ENCODE peak calls at places on chromosome 21, in eight cellular contexts. J is activated CD4-positive, alpha-beta T cell treated with anti-CD3 and anti-CD28 coated beads, Interleukin-2, amount 50 U/mL, for 24 hours; H is myocyte; B is stimulated activated effector memory CD8-positive, alpha-beta T cell treated with anti-CD3 and anti-CD28 coated beads, Interleukin-12 subunit alpha, Interleukin-12 subunit beta, amount 100 ng/mL, for 72 hours; T is GM23338; P is AG10803; X is NCI-H2081; F is T-cell. L is an unnamed sample.

GRCh38 chr21:43810505-43811261 is 21.3 kb downstream of the RRP1 start:
- DNase-seq in F (peak), P (peak), X (peak), H (peak), T (peak), B (peak), J (peak), L (peak)

GRCh38 chr21:16124397-16125130 is 394.8 kb downstream of the USP25 start:
- DNase-seq in F (no peak), X (no peak), H (peak), J (no peak), T (peak), B (no peak), P (peak), L (no peak)

GRCh38 chr21:44752701-44753235 is 41.4 kb upstream of the TSPEAR start:
- DNase-seq in P (no peak), B (no peak), F (no peak), X (no peak), J (no peak), T (no peak), H (no peak), L (no peak)

GRCh38 chr21:28333455-28334108 is 659.1 kb downstream of the LTN1 start:
- DNase-seq in B (no peak), F (no peak), X (no peak), J (no peak), H (no peak), T (no peak), P (peak), L (no peak)

GRCh38 chr21:25760061-25760460 is 25.3 kb downstream of the GABPA start:
- DNase-seq in J (no peak), B (no peak), X (no peak), F (no peak), T (no peak), P (no peak), H (no peak), L (no peak)

GRCh38 chr21:39805983-39806382 is 61.0 kb downstream of the IGSF5 start:
- DNase-seq in H (no peak), B (no peak), T (no peak), P (no peak), F (no peak), J (no peak), X (no peak), L (no peak)

GRCh38 chr21:45152265-45152746 is 77.9 kb downstream of the ADARB1 start:
- DNase-seq in J (peak), B (peak), H (peak), P (no peak), F (peak), T (peak), X (peak), L (peak)

GRCh38 chr21:32653326-32653901 is 41.2 kb upstream of the CFAP298 start:
- DNase-seq in X (peak), F (no peak), H (peak), T (peak), P (peak), J (no peak), B (no peak), L (peak)

GRCh38 chr21:45555557-45556301 is 13.5 kb upstream of the SLC19A1 start:
- DNase-seq in B (peak), F (peak), J (no peak), T (peak), X (peak), H (peak), P (peak), L (peak)

GRCh38 chr21:33325222-33326067 is 675 bp downstream of the IFNAR1 start:
- DNase-seq in P (peak), T (peak), J (peak), B (peak), H (peak), F (peak), X (peak), L (peak)

GRCh38 chr21:36860736-36861594 is 105.5 kb downstream of the HLCS start:
- DNase-seq in H (no peak), T (no peak), X (peak), J (no peak), P (peak), B (no peak), F (no peak), L (no peak)

GRCh38 chr21:43206231-43207042 is 37.6 kb downstream of the CRYAA start:
- DNase-seq in J (no peak), F (no peak), H (no peak), X (no peak), P (no peak), T (no peak), B (no peak), L (no peak)

GRCh38 chr21:36199021-36199420 is 42.4 kb downstream of the DOP1B start:
- DNase-seq in F (no peak), J (no peak), B (no peak), P (no peak), T (no peak), H (no peak), X (no peak), L (no peak)

GRCh38 chr21:34691396-34692032 is 22.7 kb downstream of the CLIC6 start:
- DNase-seq in J (no peak), P (no peak), F (no peak), X (peak), B (no peak), T (no peak), H (no peak), L (no peak)

GRCh38 chr21:37074195-37074510 is 1.1 kb downstream of the TTC3 start:
- DNase-seq in B (no peak), X (peak), T (peak), J (no peak), F (no peak), H (no peak), P (no peak), L (no peak)

GRCh38 chr21:18218331-18218730 is 26.3 kb upstream of the CHODL start:
- DNase-seq in H (no peak), X (no peak), J (no peak), P (no peak), F (no peak), B (no peak), T (peak), L (no peak)

GRCh38 chr21:35933466-35933865 is 126.9 kb downstream of the SETD4 start:
- DNase-seq in X (no peak), B (no peak), P (peak), H (peak), J (no peak), F (no peak), T (peak), L (no peak)

GRCh38 chr21:35163381-35163780 is 114.3 kb upstream of the RUNX1 start:
- DNase-seq in X (no peak), B (no peak), T (no peak), P (peak), H (no peak), J (no peak), F (no peak), L (no peak)

GRCh38 chr21:37615962-37616361 is 249.4 kb downstream of the DYRK1A start:
- DNase-seq in J (no peak), F (no peak), H (no peak), P (no peak), X (no peak), T (no peak), B (no peak), L (no peak)

GRCh38 chr21:45016491-45017375 is 57.6 kb upstream of the ADARB1 start:
- DNase-seq in X (no peak), F (no peak), B (no peak), P (no peak), T (no peak), H (no peak), J (no peak), L (no peak)

GRCh38 chr21:37842163-37842919 is 73.9 kb downstream of the KCNJ6 start:
- DNase-seq in T (no peak), X (no peak), P (no peak), J (no peak), H (no peak), B (no peak), F (no peak), L (no peak)

GRCh38 chr21:36792505-36792967 is 93.6 kb downstream of the SIM2 start:
- DNase-seq in H (peak), T (no peak), B (no peak), X (no peak), J (no peak), P (no peak), F (no peak), L (no peak)

GRCh38 chr21:38438476-38438893 is 59.8 kb downstream of the ERG start:
- DNase-seq in X (no peak), H (peak), B (no peak), T (no peak), F (no peak), J (no peak), P (peak), L (no peak)

GRCh38 chr21:29299046-29299905 is 554 bp downstream of the BACH1 start:
- DNase-seq in J (peak), X (peak), B (peak), F (peak), T (peak), P (peak), H (peak), L (peak)

GRCh38 chr21:45801989-45802388 is 158.5 kb downstream of the PCBP3 start:
- DNase-seq in J (no peak), X (no peak), H (no peak), F (no peak), T (no peak), P (no peak), B (no peak), L (no peak)

GRCh38 chr21:41605934-41606285 is 98.0 kb upstream of the TMPRSS2 start:
- DNase-seq in X (no peak), F (no peak), J (no peak), B (no peak), H (no peak), T (no peak), P (no peak), L (no peak)

GRCh38 chr21:26169061-26169610 is 1.4 kb downstream of the APP start:
- DNase-seq in P (peak), B (no peak), H (peak), T (peak), J (peak), X (peak), F (peak), L (peak)

GRCh38 chr21:43331962-43332458 is 94.9 kb downstream of the SIK1 start:
- DNase-seq in H (peak), P (peak), J (no peak), X (no peak), B (no peak), T (no peak), F (no peak), L (no peak)

GRCh38 chr21:18529253-18529652 is 125.7 kb upstream of the TMPRSS15 start:
- DNase-seq in H (peak), F (no peak), B (no peak), T (no peak), P (peak), X (peak), J (no peak), L (no peak)

GRCh38 chr21:45443595-45444181 is 38.7 kb downstream of the COL18A1 start:
- DNase-seq in H (no peak), J (no peak), B (no peak), F (no peak), X (no peak), P (no peak), T (no peak), L (no peak)

GRCh38 chr21:39040494-39041110 is 142.6 kb downstream of the PSMG1 start:
- DNase-seq in X (no peak), H (no peak), T (no peak), J (no peak), B (no peak), P (no peak), F (no peak), L (no peak)

GRCh38 chr21:31397515-31397926 is 53.5 kb upstream of the TIAM1 start:
- DNase-seq in F (no peak), B (no peak), H (peak), P (no peak), X (peak), T (no peak), J (no peak), L (no peak)